ENCODE peak calls at places on chromosome 9, in nine cellular contexts. One of them, this sample, is unnamed.

GRCh38 chr9:126151031-126151670 is 175.5 kb upstream of the MVB12B start:
- DNase-seq in AG09309: no peak
- DNase-seq in upper lobe of right lung: peak
- DNase-seq in CD8-positive, alpha-beta T cell: no peak
- DNase-seq in ovary: peak
- DNase-seq in OCI-LY7: no peak
- DNase-seq in MM.1S: no peak
- DNase-seq in lung: peak
- DNase-seq in Caco-2: no peak
- DNase-seq in this sample: no peak

GRCh38 chr9:22512495-22512894 is 65.9 kb downstream of the DMRTA1 start:
- DNase-seq in lung: no peak
- DNase-seq in upper lobe of right lung: no peak
- DNase-seq in CD8-positive, alpha-beta T cell: no peak
- DNase-seq in Caco-2: no peak
- DNase-seq in ovary: no peak
- DNase-seq in OCI-LY7: peak
- DNase-seq in AG09309: no peak
- DNase-seq in MM.1S: peak
- DNase-seq in this sample: no peak

GRCh38 chr9:119675951-119676350 is 306.7 kb upstream of the BRINP1 start:
- DNase-seq in Caco-2: no peak
- DNase-seq in lung: no peak
- DNase-seq in CD8-positive, alpha-beta T cell: no peak
- DNase-seq in MM.1S: no peak
- DNase-seq in ovary: no peak
- DNase-seq in AG09309: no peak
- DNase-seq in OCI-LY7: no peak
- DNase-seq in upper lobe of right lung: no peak
- DNase-seq in this sample: no peak

GRCh38 chr9:111298111-111298510 is 31.9 kb downstream of the OR2K2 start:
- DNase-seq in OCI-LY7: no peak
- DNase-seq in upper lobe of right lung: no peak
- DNase-seq in MM.1S: no peak
- DNase-seq in Caco-2: no peak
- DNase-seq in CD8-positive, alpha-beta T cell: no peak
- DNase-seq in ovary: no peak
- DNase-seq in AG09309: no peak
- DNase-seq in lung: no peak
- DNase-seq in this sample: no peak

GRCh38 chr9:14652729-14653377 is 40.4 kb downstream of the ZDHHC21 start:
- DNase-seq in ovary: no peak
- DNase-seq in lung: no peak
- DNase-seq in MM.1S: no peak
- DNase-seq in upper lobe of right lung: no peak
- DNase-seq in AG09309: no peak
- DNase-seq in OCI-LY7: peak
- DNase-seq in Caco-2: peak
- DNase-seq in CD8-positive, alpha-beta T cell: no peak
- DNase-seq in this sample: no peak

GRCh38 chr9:131658753-131659129 is 81.1 kb downstream of the RAPGEF1 start:
- DNase-seq in Caco-2: no peak
- DNase-seq in OCI-LY7: no peak
- DNase-seq in CD8-positive, alpha-beta T cell: no peak
- DNase-seq in lung: no peak
- DNase-seq in MM.1S: peak
- DNase-seq in upper lobe of right lung: no peak
- DNase-seq in AG09309: no peak
- DNase-seq in ovary: no peak
- DNase-seq in this sample: no peak

GRCh38 chr9:113558632-113559502 is 95.3 kb downstream of the RGS3 start:
- DNase-seq in OCI-LY7: no peak
- DNase-seq in AG09309: no peak
- DNase-seq in MM.1S: no peak
- DNase-seq in Caco-2: no peak
- DNase-seq in CD8-positive, alpha-beta T cell: no peak
- DNase-seq in ovary: peak
- DNase-seq in lung: peak
- DNase-seq in upper lobe of right lung: peak
- DNase-seq in this sample: no peak

GRCh38 chr9:4508246-4508906 is 18.1 kb downstream of the SLC1A1 start:
- DNase-seq in upper lobe of right lung: no peak
- DNase-seq in lung: no peak
- DNase-seq in AG09309: peak
- DNase-seq in ovary: no peak
- DNase-seq in MM.1S: no peak
- DNase-seq in Caco-2: peak
- DNase-seq in OCI-LY7: no peak
- DNase-seq in CD8-positive, alpha-beta T cell: no peak
- DNase-seq in this sample: no peak

GRCh38 chr9:33742051-33742450 is 53.3 kb upstream of the PRSS3 start:
- DNase-seq in lung: no peak
- DNase-seq in ovary: no peak
- DNase-seq in AG09309: no peak
- DNase-seq in upper lobe of right lung: no peak
- DNase-seq in MM.1S: no peak
- DNase-seq in CD8-positive, alpha-beta T cell: no peak
- DNase-seq in Caco-2: no peak
- DNase-seq in OCI-LY7: no peak
- DNase-seq in this sample: no peak

GRCh38 chr9:33739407-33739806 is 56.0 kb upstream of the PRSS3 start:
- DNase-seq in MM.1S: no peak
- DNase-seq in AG09309: no peak
- DNase-seq in OCI-LY7: no peak
- DNase-seq in upper lobe of right lung: no peak
- DNase-seq in lung: no peak
- DNase-seq in Caco-2: no peak
- DNase-seq in CD8-positive, alpha-beta T cell: no peak
- DNase-seq in ovary: no peak
- DNase-seq in this sample: no peak

GRCh38 chr9:33737811-33738606 is 57.4 kb upstream of the PRSS3 start:
- DNase-seq in AG09309: peak
- DNase-seq in lung: peak
- DNase-seq in OCI-LY7: peak
- DNase-seq in Caco-2: peak
- DNase-seq in upper lobe of right lung: no peak
- DNase-seq in MM.1S: peak
- DNase-seq in ovary: no peak
- DNase-seq in CD8-positive, alpha-beta T cell: no peak
- DNase-seq in this sample: peak

GRCh38 chr9:33740075-33740474 is 55.3 kb upstream of the PRSS3 start:
- DNase-seq in Caco-2: no peak
- DNase-seq in upper lobe of right lung: no peak
- DNase-seq in ovary: no peak
- DNase-seq in AG09309: no peak
- DNase-seq in lung: no peak
- DNase-seq in CD8-positive, alpha-beta T cell: no peak
- DNase-seq in MM.1S: no peak
- DNase-seq in OCI-LY7: no peak
- DNase-seq in this sample: no peak

GRCh38 chr9:33742519-33742918 is 52.8 kb upstream of the PRSS3 start:
- DNase-seq in upper lobe of right lung: no peak
- DNase-seq in lung: no peak
- DNase-seq in CD8-positive, alpha-beta T cell: no peak
- DNase-seq in AG09309: no peak
- DNase-seq in OCI-LY7: peak
- DNase-seq in MM.1S: peak
- DNase-seq in Caco-2: peak
- DNase-seq in ovary: no peak
- DNase-seq in this sample: no peak
- TF ChIP-seq CTCF in upper lobe of right lung: no peak
- TF ChIP-seq CTCF in lung: no peak
- TF ChIP-seq CTCF in CD8-positive, alpha-beta T cell: no peak
- TF ChIP-seq CTCF in AG09309: no peak
- TF ChIP-seq CTCF in OCI-LY7: peak
- TF ChIP-seq CTCF in MM.1S: peak
- TF ChIP-seq CTCF in Caco-2: peak
- TF ChIP-seq CTCF in ovary: no peak
- TF ChIP-seq CTCF in this sample: no peak

GRCh38 chr9:40914772-40915659 is 213.5 kb downstream of the FOXD4L6 start:
- DNase-seq in AG09309: no peak
- DNase-seq in lung: no peak
- DNase-seq in MM.1S: no peak
- DNase-seq in Caco-2: no peak
- DNase-seq in upper lobe of right lung: no peak
- DNase-seq in ovary: no peak
- DNase-seq in CD8-positive, alpha-beta T cell: no peak
- DNase-seq in OCI-LY7: no peak
- DNase-seq in this sample: no peak

GRCh38 chr9:40913928-40914673 is 214.4 kb downstream of the FOXD4L6 start:
- DNase-seq in CD8-positive, alpha-beta T cell: no peak
- DNase-seq in Caco-2: no peak
- DNase-seq in MM.1S: no peak
- DNase-seq in AG09309: no peak
- DNase-seq in ovary: no peak
- DNase-seq in lung: no peak
- DNase-seq in OCI-LY7: no peak
- DNase-seq in upper lobe of right lung: no peak
- DNase-seq in this sample: no peak

GRCh38 chr9:40909821-40910220 is 218.7 kb downstream of the FOXD4L6 start:
- DNase-seq in AG09309: no peak
- DNase-seq in lung: no peak
- DNase-seq in ovary: no peak
- DNase-seq in MM.1S: no peak
- DNase-seq in CD8-positive, alpha-beta T cell: no peak
- DNase-seq in upper lobe of right lung: no peak
- DNase-seq in Caco-2: no peak
- DNase-seq in OCI-LY7: no peak
- DNase-seq in this sample: no peak

GRCh38 chr9:40911647-40912046 is 216.8 kb downstream of the FOXD4L6 start:
- DNase-seq in ovary: no peak
- DNase-seq in upper lobe of right lung: no peak
- DNase-seq in CD8-positive, alpha-beta T cell: no peak
- DNase-seq in AG09309: no peak
- DNase-seq in Caco-2: no peak
- DNase-seq in OCI-LY7: no peak
- DNase-seq in lung: no peak
- DNase-seq in MM.1S: no peak
- DNase-seq in this sample: no peak

DNA sequence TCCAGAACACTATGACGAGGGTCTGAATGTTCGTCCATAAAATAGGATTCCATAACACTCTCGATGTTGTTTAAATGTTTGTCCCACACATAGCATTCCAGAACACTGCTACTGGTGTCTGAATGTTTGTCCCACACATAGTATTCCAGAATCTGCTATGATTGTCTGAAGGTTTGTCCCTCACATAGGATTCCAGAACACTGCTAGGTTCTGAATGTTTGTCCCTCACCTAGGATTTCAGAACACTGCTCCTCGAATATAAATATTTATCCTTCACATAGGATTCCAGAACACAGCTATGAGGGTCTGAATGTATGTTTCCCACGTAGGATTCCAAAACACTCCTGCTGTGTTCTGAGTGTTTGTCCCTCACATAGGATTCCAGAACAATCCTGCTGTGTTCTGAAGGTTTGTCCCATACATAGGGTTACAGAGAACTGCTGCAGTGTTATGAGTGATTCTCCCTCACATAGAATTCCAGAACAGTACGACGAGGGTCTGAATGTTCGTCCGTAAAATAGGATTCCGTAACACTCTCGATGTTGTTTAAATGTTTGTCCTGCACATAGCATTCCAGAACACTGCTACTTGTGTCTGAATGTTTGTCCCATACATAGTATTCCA is 215.3 kb downstream of the FOXD4L6 start:
- DNase-seq in upper lobe of right lung: no peak
- DNase-seq in Caco-2: no peak
- DNase-seq in MM.1S: no peak
- DNase-seq in ovary: no peak
- DNase-seq in AG09309: no peak
- DNase-seq in lung: no peak
- DNase-seq in OCI-LY7: no peak
- DNase-seq in CD8-positive, alpha-beta T cell: no peak
- DNase-seq in this sample: no peak
- H3K4me3 ChIP-seq in upper lobe of right lung: no peak
- H3K4me3 ChIP-seq in Caco-2: no peak
- H3K4me3 ChIP-seq in MM.1S: no peak
- H3K4me3 ChIP-seq in ovary: no peak
- H3K4me3 ChIP-seq in AG09309: no peak
- H3K4me3 ChIP-seq in lung: no peak
- H3K4me3 ChIP-seq in OCI-LY7: no peak
- H3K4me3 ChIP-seq in CD8-positive, alpha-beta T cell: no peak
- H3K4me3 ChIP-seq in this sample: no peak

GRCh38 chr9:83327323-83327722 is 210.9 kb downstream of the FRMD3 start:
- DNase-seq in AG09309: no peak
- DNase-seq in ovary: no peak
- DNase-seq in MM.1S: no peak
- DNase-seq in CD8-positive, alpha-beta T cell: no peak
- DNase-seq in upper lobe of right lung: no peak
- DNase-seq in Caco-2: no peak
- DNase-seq in OCI-LY7: no peak
- DNase-seq in lung: no peak
- DNase-seq in this sample: no peak

GRCh38 chr9:83327750-83328622 is 210.2 kb downstream of the FRMD3 start:
- DNase-seq in CD8-positive, alpha-beta T cell: no peak
- DNase-seq in upper lobe of right lung: no peak
- DNase-seq in lung: no peak
- DNase-seq in OCI-LY7: no peak
- DNase-seq in Caco-2: no peak
- DNase-seq in ovary: no peak
- DNase-seq in AG09309: no peak
- DNase-seq in MM.1S: no peak
- DNase-seq in this sample: no peak

GRCh38 chr9:83334320-83334719 is 203.9 kb downstream of the FRMD3 start:
- DNase-seq in lung: peak
- DNase-seq in upper lobe of right lung: peak
- DNase-seq in AG09309: peak
- DNase-seq in MM.1S: peak
- DNase-seq in CD8-positive, alpha-beta T cell: peak
- DNase-seq in ovary: peak
- DNase-seq in OCI-LY7: peak
- DNase-seq in Caco-2: peak
- DNase-seq in this sample: peak

DNA sequence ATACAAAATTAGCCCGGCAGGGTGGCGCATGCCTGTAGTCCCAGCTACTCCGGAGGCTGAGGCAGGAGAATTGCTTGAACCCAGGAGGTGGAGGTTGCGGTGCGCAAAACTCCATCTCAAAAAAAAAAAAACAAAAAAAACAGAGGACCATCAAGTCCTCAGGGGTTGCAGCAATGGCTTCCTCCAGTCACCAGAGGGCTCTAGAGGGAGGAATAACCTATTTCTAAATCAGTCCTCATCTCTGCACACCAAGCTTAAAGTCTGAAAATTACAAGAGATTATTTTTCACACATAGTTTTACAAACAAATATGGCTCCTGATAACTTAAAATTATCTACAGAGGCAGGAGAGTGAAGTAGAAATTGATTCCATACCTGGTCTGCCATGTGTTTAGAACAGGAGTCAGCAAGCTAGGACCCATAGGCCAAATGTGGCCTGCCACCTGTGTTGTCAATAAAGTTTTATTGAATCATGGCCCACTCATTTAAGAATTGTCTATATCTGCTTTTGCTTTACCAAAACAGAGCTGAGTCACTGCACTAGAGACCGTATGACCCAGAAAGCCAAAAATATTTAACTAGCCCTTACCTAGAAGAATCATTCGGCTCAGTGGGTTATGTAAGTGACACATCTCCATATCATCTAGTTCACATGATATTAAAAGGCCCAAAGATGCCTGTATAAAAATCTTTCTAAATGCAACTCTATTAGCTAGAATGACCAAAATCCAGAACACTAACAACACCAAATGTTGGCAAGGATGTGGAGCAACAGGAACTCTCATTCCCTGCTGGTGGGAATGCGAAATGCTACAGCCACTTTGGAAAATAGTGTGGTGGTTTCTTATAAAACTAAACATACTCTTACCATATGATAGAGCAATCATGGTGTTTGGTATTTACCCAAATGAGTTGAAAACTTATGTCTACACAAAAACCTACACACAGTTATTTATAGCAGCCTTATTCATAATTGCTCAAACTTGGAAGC is 207.7 kb downstream of the FRMD3 start:
- DNase-seq in MM.1S: no peak
- DNase-seq in lung: no peak
- DNase-seq in OCI-LY7: peak
- DNase-seq in upper lobe of right lung: no peak
- DNase-seq in ovary: no peak
- DNase-seq in AG09309: no peak
- DNase-seq in CD8-positive, alpha-beta T cell: no peak
- DNase-seq in Caco-2: no peak
- DNase-seq in this sample: no peak
- TF ChIP-seq CTCF in MM.1S: no peak
- TF ChIP-seq CTCF in lung: no peak
- TF ChIP-seq CTCF in OCI-LY7: peak
- TF ChIP-seq CTCF in upper lobe of right lung: no peak
- TF ChIP-seq CTCF in ovary: no peak
- TF ChIP-seq CTCF in AG09309: peak
- TF ChIP-seq CTCF in CD8-positive, alpha-beta T cell: no peak
- TF ChIP-seq CTCF in Caco-2: no peak
- TF ChIP-seq CTCF in this sample: peak

DNA sequence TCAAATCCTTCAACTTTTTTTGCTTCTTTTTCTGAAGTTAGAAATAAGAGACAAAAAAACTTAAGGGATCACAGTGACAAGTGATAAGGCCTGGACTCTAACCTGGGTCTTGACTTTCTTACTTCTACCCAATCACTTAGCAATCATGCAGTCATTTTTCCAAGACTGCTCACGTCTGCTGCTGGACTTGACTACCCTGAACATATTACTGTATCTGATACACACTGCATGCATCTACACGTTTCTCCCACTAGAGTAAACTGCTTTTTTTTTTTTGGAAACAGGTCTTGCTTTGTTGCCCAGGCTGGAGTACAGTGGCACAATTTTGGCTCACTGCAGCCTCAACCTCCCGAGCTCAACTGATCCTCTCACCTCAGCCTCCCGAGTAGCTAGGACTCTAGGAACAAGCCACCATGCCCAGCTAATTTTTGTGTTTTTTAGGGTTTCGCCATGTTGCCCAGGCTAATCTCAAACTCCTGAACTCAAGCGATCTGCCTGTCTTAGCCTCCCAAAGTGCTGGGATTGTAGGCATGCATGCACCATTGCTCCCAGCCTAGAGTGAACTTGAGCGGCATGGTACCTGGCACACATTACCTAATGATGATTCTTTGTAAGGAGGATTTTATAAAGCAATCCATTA is 7.4 kb downstream of the PLIN2 start:
- DNase-seq in Caco-2: no peak
- DNase-seq in upper lobe of right lung: no peak
- DNase-seq in OCI-LY7: no peak
- DNase-seq in CD8-positive, alpha-beta T cell: no peak
- DNase-seq in MM.1S: no peak
- DNase-seq in ovary: no peak
- DNase-seq in AG09309: no peak
- DNase-seq in lung: no peak
- DNase-seq in this sample: no peak
- H3K4me3 ChIP-seq in Caco-2: no peak
- H3K4me3 ChIP-seq in upper lobe of right lung: no peak
- H3K4me3 ChIP-seq in OCI-LY7: no peak
- H3K4me3 ChIP-seq in CD8-positive, alpha-beta T cell: no peak
- H3K4me3 ChIP-seq in MM.1S: no peak
- H3K4me3 ChIP-seq in ovary: no peak
- H3K4me3 ChIP-seq in AG09309: no peak
- H3K4me3 ChIP-seq in lung: no peak
- H3K4me3 ChIP-seq in this sample: no peak

This sample was measured in astrocyte of the cerebellum.